ENCODE peak calls at places on chromosomes 12 and 14, in five cellular contexts. Q, M, L, C and Z are unnamed samples.

GRCh38 chr14:36805116-36805515 is 143.5 kb downstream of the PAX9 start:
- DNase-seq in C (no peak), L (no peak), Q (no peak), M (peak), Z (peak)

GRCh38 chr12:75542942-75543341 is 31.5 kb upstream of the KRR1 start:
- DNase-seq in L (no peak), C (no peak), Q (no peak), M (no peak), Z (no peak)

GRCh38 chr12:67780580-67781084 is 132.1 kb downstream of the DYRK2 start:
- DNase-seq in Q (no peak), C (no peak), L (no peak), M (no peak), Z (no peak)

GRCh38 chr12:130742716-130743115 is 26.6 kb upstream of the RIMBP2 start:
- DNase-seq in L (no peak), M (no peak), Q (no peak), C (no peak), Z (no peak)

GRCh38 chr14:34616360-34616759 is 13.6 kb downstream of the SNX6 start:
- DNase-seq in L (no peak), C (no peak), Q (no peak), M (no peak), Z (no peak)

GRCh38 chr12:1197264-1198018 is 206.4 kb downstream of the ERC1 start:
- DNase-seq in Q (no peak), C (no peak), M (no peak), L (no peak), Z (no peak)

GRCh38 chr12:82805812-82806497 is 119.2 kb downstream of the TMTC2 start:
- DNase-seq in L (no peak), M (no peak), Q (no peak), C (no peak), Z (no peak)

GRCh38 chr14:103402700-103403099 is 17.5 kb downstream of the MARK3 start:
- DNase-seq in Q (no peak), C (no peak), M (no peak), L (no peak), Z (no peak)

GRCh38 chr14:65238456-65238855 is 136.1 kb upstream of the MAX start:
- DNase-seq in L (no peak), M (no peak), C (no peak), Q (no peak), Z (no peak)

GRCh38 chr12:84506317-84506716 is 406.3 kb downstream of the SLC6A15 start:
- DNase-seq in L (no peak), M (no peak), Q (no peak), C (no peak), Z (peak)

GRCh38 chr14:82354126-82354525 is 820.5 kb upstream of the SEL1L start:
- DNase-seq in Q (no peak), C (no peak), M (no peak), L (no peak), Z (no peak)

GRCh38 chr12:131242741-131243496 is 289.2 kb downstream of the ADGRD1 start:
- DNase-seq in C (peak), Q (no peak), M (no peak), L (no peak), Z (no peak)

GRCh38 chr14:103879118-103879569 is 31.8 kb upstream of the PPP1R13B start:
- DNase-seq in M (no peak), Q (no peak), C (no peak), L (no peak), Z (no peak)

GRCh38 chr12:53338916-53339315 is 2.8 kb upstream of the SP7 start:
- DNase-seq in L (no peak), M (no peak), Q (no peak), C (no peak), Z (no peak)

GRCh38 chr14:32073537-32074189 is 3.4 kb upstream of the ARHGAP5 start:
- DNase-seq in L (no peak), C (peak), M (no peak), Q (peak), Z (no peak)

GRCh38 chr12:52907092-52907810 is 2.4 kb upstream of the KRT8 start:
- DNase-seq in L (no peak), M (peak), C (peak), Q (no peak), Z (no peak)

GRCh38 chr12:122961551-122962329 is 4.5 kb downstream of the ABCB9 start:
- DNase-seq in L (no peak), M (no peak), C (no peak), Q (no peak), Z (no peak)

GRCh38 chr12:3315201-3315661 is 175.8 kb upstream of the PRMT8 start:
- DNase-seq in Q (no peak), L (no peak), C (peak), M (peak), Z (peak)

GRCh38 chr12:90239740-90240260 is 531.2 kb upstream of the ATP2B1 start:
- DNase-seq in Q (no peak), C (no peak), M (no peak), L (no peak), Z (no peak)

GRCh38 chr14:104522926-104523545 is 56.5 kb upstream of the C14orf180 start:
- DNase-seq in C (no peak), L (no peak), Q (no peak), M (peak), Z (no peak)

GRCh38 chr14:74395094-74395493 is 30.9 kb downstream of the SYNDIG1L start:
- DNase-seq in L (no peak), Q (no peak), M (no peak), C (no peak), Z (no peak)

GRCh38 chr14:66070542-66071319 is 415.4 kb upstream of the CCDC196 start:
- DNase-seq in Q (peak), C (peak), L (peak), M (peak), Z (peak)

GRCh38 chr14:32509632-32510187 is 180.6 kb downstream of the AKAP6 start:
- DNase-seq in M (peak), Q (peak), C (no peak), L (no peak), Z (peak)

GRCh38 chr12:40325349-40325960 is 100.7 kb downstream of the LRRK2 start:
- DNase-seq in Q (peak), L (no peak), C (peak), M (no peak), Z (no peak)

GRCh38 chr12:54689984-54690383 is 41.8 kb upstream of the DCD start:
- DNase-seq in Q (no peak), L (no peak), M (no peak), C (no peak), Z (no peak)

GRCh38 chr14:67411820-67412421 is at the start of gene PLEK2:
- DNase-seq in L (peak), M (peak), C (peak), Q (no peak), Z (no peak)

GRCh38 chr14:53954551-53955233 is 1.9 kb downstream of the BMP4 start:
- DNase-seq in M (peak), L (no peak), C (no peak), Q (no peak), Z (peak)

GRCh38 chr12:89947437-89948265 is 239.0 kb upstream of the ATP2B1 start:
- DNase-seq in Q (no peak), M (no peak), L (no peak), C (no peak), Z (no peak)

GRCh38 chr14:105307052-105307727 is 6.4 kb upstream of the BRF1 start:
- DNase-seq in L (no peak), M (no peak), C (no peak), Q (no peak), Z (no peak)

GRCh38 chr14:71931492-71932228 is 569 bp upstream of the RGS6 start:
- DNase-seq in L (no peak), C (peak), M (peak), Q (peak), Z (peak)

GRCh38 chr12:54217774-54218221 is 29.0 kb upstream of the SMUG1 start:
- DNase-seq in C (no peak), M (peak), L (no peak), Q (peak), Z (no peak)

GRCh38 chr12:30457621-30458289 is 237.9 kb downstream of the IPO8 start:
- DNase-seq in L (no peak), M (no peak), C (peak), Q (peak), Z (no peak)

GRCh38 chr14:60350366-60350720 is 101.3 kb downstream of the PPM1A start:
- DNase-seq in C (no peak), Q (no peak), M (no peak), L (no peak), Z (no peak)

GRCh38 chr12:49921936-49922335 is 18.2 kb upstream of the FAIM2 start:
- DNase-seq in M (no peak), C (no peak), Q (no peak), L (no peak), Z (no peak)